ENCODE peak calls at places on chromosomes 1 and 21, in eight cellular contexts. One of them, this sample, is unnamed.

GRCh38 chr1:186456731-186457255 is 4.1 kb downstream of the PDC start:
- DNase-seq in activated T-helper 1 cell treated with Interleukin-2 at 50 U/mL for 16 hours: no peak
- DNase-seq in psoas muscle: no peak
- DNase-seq in breast epithelium: no peak
- DNase-seq in RPMI7951: no peak
- DNase-seq in RCC 7860: no peak
- DNase-seq in choroid plexus epithelial cell: no peak
- DNase-seq in Daoy: no peak
- DNase-seq in this sample: no peak

GRCh38 chr21:27564684-27565280 is 597.9 kb upstream of the ADAMTS5 start:
- DNase-seq in RCC 7860: peak; percentile 56
- DNase-seq in breast epithelium: no peak
- DNase-seq in RPMI7951: peak; percentile 59
- DNase-seq in activated T-helper 1 cell treated with Interleukin-2 at 50 U/mL for 16 hours: no peak
- DNase-seq in choroid plexus epithelial cell: peak; percentile 83
- DNase-seq in psoas muscle: no peak
- DNase-seq in Daoy: peak; percentile 51
- DNase-seq in this sample: no peak

GRCh38 chr1:19336543-19336942 is 24.4 kb downstream of the SLC66A1 start:
- DNase-seq in Daoy: peak; percentile 71
- DNase-seq in breast epithelium: no peak
- DNase-seq in choroid plexus epithelial cell: no peak
- DNase-seq in activated T-helper 1 cell treated with Interleukin-2 at 50 U/mL for 16 hours: no peak
- DNase-seq in psoas muscle: no peak
- DNase-seq in RPMI7951: peak; percentile 35
- DNase-seq in RCC 7860: peak; percentile 76
- DNase-seq in this sample: no peak

GRCh38 chr1:92184632-92185031 is 33.1 kb upstream of the C1orf146 start:
- DNase-seq in Daoy: peak; percentile 79
- DNase-seq in choroid plexus epithelial cell: peak; percentile 87
- DNase-seq in activated T-helper 1 cell treated with Interleukin-2 at 50 U/mL for 16 hours: no peak
- DNase-seq in breast epithelium: no peak
- DNase-seq in RCC 7860: no peak
- DNase-seq in RPMI7951: peak; percentile 56
- DNase-seq in psoas muscle: no peak
- DNase-seq in this sample: no peak

GRCh38 chr1:40256401-40257084 is 1.5 kb upstream of the ZMPSTE24 start:
- DNase-seq in Daoy: no peak
- DNase-seq in activated T-helper 1 cell treated with Interleukin-2 at 50 U/mL for 16 hours: no peak
- DNase-seq in RPMI7951: no peak
- DNase-seq in choroid plexus epithelial cell: peak; percentile 10
- DNase-seq in RCC 7860: no peak
- DNase-seq in breast epithelium: no peak
- DNase-seq in psoas muscle: no peak
- DNase-seq in this sample: no peak

GRCh38 chr1:184905601-184906322 is 68.5 kb downstream of the NIBAN1 start:
- DNase-seq in RPMI7951: no peak
- DNase-seq in psoas muscle: no peak
- DNase-seq in Daoy: no peak
- DNase-seq in RCC 7860: no peak
- DNase-seq in breast epithelium: no peak
- DNase-seq in activated T-helper 1 cell treated with Interleukin-2 at 50 U/mL for 16 hours: no peak
- DNase-seq in choroid plexus epithelial cell: no peak
- DNase-seq in this sample: no peak

GRCh38 chr1:116717318-116717717 is 36.9 kb upstream of the CD2 start:
- DNase-seq in breast epithelium: no peak
- DNase-seq in choroid plexus epithelial cell: no peak
- DNase-seq in Daoy: no peak
- DNase-seq in psoas muscle: no peak
- DNase-seq in activated T-helper 1 cell treated with Interleukin-2 at 50 U/mL for 16 hours: no peak
- DNase-seq in RCC 7860: no peak
- DNase-seq in RPMI7951: no peak
- DNase-seq in this sample: no peak

GRCh38 chr1:12565966-12566352 is 52.1 kb downstream of the DHRS3 start:
- DNase-seq in RCC 7860: no peak
- DNase-seq in activated T-helper 1 cell treated with Interleukin-2 at 50 U/mL for 16 hours: no peak
- DNase-seq in RPMI7951: no peak
- DNase-seq in psoas muscle: peak; percentile 32
- DNase-seq in breast epithelium: no peak
- DNase-seq in Daoy: no peak
- DNase-seq in choroid plexus epithelial cell: no peak
- DNase-seq in this sample: no peak

GRCh38 chr21:42161401-42161956 is 57.5 kb upstream of the ABCG1 start:
- DNase-seq in RPMI7951: no peak
- DNase-seq in choroid plexus epithelial cell: no peak
- DNase-seq in activated T-helper 1 cell treated with Interleukin-2 at 50 U/mL for 16 hours: no peak
- DNase-seq in breast epithelium: no peak
- DNase-seq in RCC 7860: no peak
- DNase-seq in psoas muscle: no peak
- DNase-seq in Daoy: no peak
- DNase-seq in this sample: no peak

This sample was measured in T-helper 17 cell.